ENCODE peak calls at places on chromosome 12, in four cellular contexts. One of them, this sample, is unnamed.

GRCh38 chr12:87157791-87158190 is 871.4 kb downstream of the C12orf50 start:
- DNase-seq in IMR-90: peak
- DNase-seq in mesendoderm: peak
- DNase-seq in neuronal stem cell: no peak
- DNase-seq in this sample: no peak

GRCh38 chr12:110107369-110108281 is 16.5 kb upstream of the IFT81 start:
- DNase-seq in neuronal stem cell: no peak
- DNase-seq in mesendoderm: peak
- DNase-seq in IMR-90: peak
- DNase-seq in this sample: no peak

GRCh38 chr12:118874698-118875548 is 106.4 kb upstream of the SRRM4 start:
- DNase-seq in neuronal stem cell: peak
- DNase-seq in mesendoderm: peak
- DNase-seq in IMR-90: no peak
- DNase-seq in this sample: peak

GRCh38 chr12:49767333-49767732 is 26.0 kb downstream of the TMBIM6 start:
- DNase-seq in mesendoderm: peak
- DNase-seq in IMR-90: no peak
- DNase-seq in neuronal stem cell: no peak
- DNase-seq in this sample: no peak

GRCh38 chr12:89707992-89708792 is 446 bp downstream of the ATP2B1 start:
- DNase-seq in IMR-90: peak
- DNase-seq in mesendoderm: peak
- DNase-seq in neuronal stem cell: no peak
- DNase-seq in this sample: peak

GRCh38 chr12:79451988-79452387 is 238.8 kb downstream of the PAWR start:
- DNase-seq in mesendoderm: peak
- DNase-seq in IMR-90: peak
- DNase-seq in neuronal stem cell: no peak
- DNase-seq in this sample: no peak

GRCh38 chr12:102757874-102758244 is 159.2 kb downstream of the PAH start:
- DNase-seq in IMR-90: no peak
- DNase-seq in mesendoderm: no peak
- DNase-seq in neuronal stem cell: no peak
- DNase-seq in this sample: no peak

GRCh38 chr12:49945394-49946080 is 5.0 kb upstream of the AQP2 start:
- DNase-seq in neuronal stem cell: peak
- DNase-seq in mesendoderm: peak
- DNase-seq in IMR-90: peak
- DNase-seq in this sample: peak

GRCh38 chr12:102300824-102301461 is 103.3 kb upstream of the PMCH start:
- DNase-seq in IMR-90: peak
- DNase-seq in mesendoderm: peak
- DNase-seq in neuronal stem cell: no peak
- DNase-seq in this sample: peak

GRCh38 chr12:62629413-62629812 is 162.8 kb downstream of the MON2 start:
- DNase-seq in IMR-90: no peak
- DNase-seq in mesendoderm: peak
- DNase-seq in neuronal stem cell: no peak
- DNase-seq in this sample: peak

GRCh38 chr12:78746001-78746400 is 118.6 kb upstream of the SYT1 start:
- DNase-seq in mesendoderm: no peak
- DNase-seq in IMR-90: no peak
- DNase-seq in neuronal stem cell: no peak
- DNase-seq in this sample: no peak

GRCh38 chr12:52018448-52019122 is 11.8 kb downstream of the TAMALIN start:
- DNase-seq in mesendoderm: no peak
- DNase-seq in IMR-90: no peak
- DNase-seq in neuronal stem cell: no peak
- DNase-seq in this sample: no peak

GRCh38 chr12:20436367-20436766 is 68.0 kb downstream of the PDE3A start:
- DNase-seq in neuronal stem cell: no peak
- DNase-seq in IMR-90: peak
- DNase-seq in mesendoderm: no peak
- DNase-seq in this sample: no peak

GRCh38 chr12:103821773-103822172 is 19.3 kb downstream of the NT5DC3 start:
- DNase-seq in neuronal stem cell: no peak
- DNase-seq in mesendoderm: no peak
- DNase-seq in IMR-90: peak
- DNase-seq in this sample: no peak

GRCh38 chr12:82593901-82594396 is 92.8 kb upstream of the TMTC2 start:
- DNase-seq in IMR-90: no peak
- DNase-seq in mesendoderm: no peak
- DNase-seq in neuronal stem cell: peak
- DNase-seq in this sample: no peak

GRCh38 chr12:53214687-53215455 is 7.8 kb upstream of the ITGB7 start:
- DNase-seq in neuronal stem cell: no peak
- DNase-seq in IMR-90: no peak
- DNase-seq in mesendoderm: peak
- DNase-seq in this sample: peak

GRCh38 chr12:67925551-67925950 is 63.7 kb upstream of the IFNG-AS1 start:
- DNase-seq in neuronal stem cell: no peak
- DNase-seq in IMR-90: no peak
- DNase-seq in mesendoderm: no peak
- DNase-seq in this sample: no peak

GRCh38 chr12:60227916-60228315 is 632.1 kb downstream of the SLC16A7 start:
- DNase-seq in neuronal stem cell: no peak
- DNase-seq in mesendoderm: no peak
- DNase-seq in IMR-90: no peak
- DNase-seq in this sample: no peak

GRCh38 chr12:33721561-33721960 is 281.9 kb upstream of the SYT10 start:
- DNase-seq in mesendoderm: no peak
- DNase-seq in neuronal stem cell: no peak
- DNase-seq in IMR-90: no peak
- DNase-seq in this sample: no peak

GRCh38 chr12:116143883-116144266 is 133.6 kb downstream of the MED13L start:
- DNase-seq in mesendoderm: peak
- DNase-seq in neuronal stem cell: no peak
- DNase-seq in IMR-90: peak
- DNase-seq in this sample: no peak

GRCh38 chr12:116142936-116143882 is 134.3 kb downstream of the MED13L start:
- DNase-seq in mesendoderm: no peak
- DNase-seq in neuronal stem cell: no peak
- DNase-seq in IMR-90: peak
- DNase-seq in this sample: no peak

GRCh38 chr12:116140559-116140958 is 136.9 kb downstream of the MED13L start:
- DNase-seq in mesendoderm: no peak
- DNase-seq in neuronal stem cell: no peak
- DNase-seq in IMR-90: no peak
- DNase-seq in this sample: no peak

GRCh38 chr12:116141110-116141832 is 136.2 kb downstream of the MED13L start:
- DNase-seq in neuronal stem cell: no peak
- DNase-seq in IMR-90: no peak
- DNase-seq in mesendoderm: no peak
- DNase-seq in this sample: no peak

DNA sequence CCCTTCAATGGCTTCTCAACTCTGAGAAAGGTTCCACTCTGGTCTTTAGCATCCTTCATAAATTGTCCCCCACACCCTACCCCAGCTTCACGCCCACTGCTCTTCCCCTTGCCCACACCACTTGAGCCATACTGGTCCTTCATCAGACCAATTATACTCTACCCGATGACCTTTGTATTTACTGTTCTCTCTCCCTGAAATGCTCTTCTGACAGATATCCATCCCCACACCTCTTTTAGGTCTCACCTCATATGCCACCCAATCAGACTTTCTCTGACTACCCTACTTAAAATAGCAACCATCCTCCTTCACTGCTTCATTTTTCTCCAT is 135.7 kb downstream of the MED13L start:
- DNase-seq in mesendoderm: no peak
- DNase-seq in neuronal stem cell: no peak
- DNase-seq in IMR-90: no peak
- DNase-seq in this sample: no peak
- H3K23ac ChIP-seq in mesendoderm: no peak
- H3K23ac ChIP-seq in neuronal stem cell: no peak
- H3K23ac ChIP-seq in IMR-90: peak
- H3K23ac ChIP-seq in this sample: no peak

GRCh38 chr12:123049398-123050250 is 69.1 kb downstream of the ARL6IP4 start:
- DNase-seq in IMR-90: no peak
- DNase-seq in mesendoderm: peak
- DNase-seq in neuronal stem cell: no peak
- DNase-seq in this sample: no peak
- H3K23ac ChIP-seq in IMR-90: no peak
- H3K23ac ChIP-seq in mesendoderm: no peak
- H3K23ac ChIP-seq in neuronal stem cell: peak
- H3K23ac ChIP-seq in this sample: no peak

GRCh38 chr12:131012279-131013069 is 58.8 kb downstream of the ADGRD1 start:
- DNase-seq in mesendoderm: peak
- DNase-seq in IMR-90: no peak
- DNase-seq in neuronal stem cell: no peak
- DNase-seq in this sample: no peak

GRCh38 chr12:131009595-131010270 is 56.0 kb downstream of the ADGRD1 start:
- DNase-seq in neuronal stem cell: no peak
- DNase-seq in IMR-90: no peak
- DNase-seq in mesendoderm: no peak
- DNase-seq in this sample: no peak

GRCh38 chr12:131011165-131012079 is 57.7 kb downstream of the ADGRD1 start:
- DNase-seq in mesendoderm: no peak
- DNase-seq in neuronal stem cell: no peak
- DNase-seq in IMR-90: no peak
- DNase-seq in this sample: no peak

GRCh38 chr12:131008461-131009270 is 55.0 kb downstream of the ADGRD1 start:
- DNase-seq in neuronal stem cell: no peak
- DNase-seq in IMR-90: no peak
- DNase-seq in mesendoderm: no peak
- DNase-seq in this sample: no peak

GRCh38 chr12:131010376-131011131 is 56.8 kb downstream of the ADGRD1 start:
- DNase-seq in neuronal stem cell: no peak
- DNase-seq in IMR-90: no peak
- DNase-seq in mesendoderm: no peak
- DNase-seq in this sample: no peak
- H3K23ac ChIP-seq in neuronal stem cell: no peak
- H3K23ac ChIP-seq in IMR-90: no peak
- H3K23ac ChIP-seq in mesendoderm: no peak
- H3K23ac ChIP-seq in this sample: no peak

DNA sequence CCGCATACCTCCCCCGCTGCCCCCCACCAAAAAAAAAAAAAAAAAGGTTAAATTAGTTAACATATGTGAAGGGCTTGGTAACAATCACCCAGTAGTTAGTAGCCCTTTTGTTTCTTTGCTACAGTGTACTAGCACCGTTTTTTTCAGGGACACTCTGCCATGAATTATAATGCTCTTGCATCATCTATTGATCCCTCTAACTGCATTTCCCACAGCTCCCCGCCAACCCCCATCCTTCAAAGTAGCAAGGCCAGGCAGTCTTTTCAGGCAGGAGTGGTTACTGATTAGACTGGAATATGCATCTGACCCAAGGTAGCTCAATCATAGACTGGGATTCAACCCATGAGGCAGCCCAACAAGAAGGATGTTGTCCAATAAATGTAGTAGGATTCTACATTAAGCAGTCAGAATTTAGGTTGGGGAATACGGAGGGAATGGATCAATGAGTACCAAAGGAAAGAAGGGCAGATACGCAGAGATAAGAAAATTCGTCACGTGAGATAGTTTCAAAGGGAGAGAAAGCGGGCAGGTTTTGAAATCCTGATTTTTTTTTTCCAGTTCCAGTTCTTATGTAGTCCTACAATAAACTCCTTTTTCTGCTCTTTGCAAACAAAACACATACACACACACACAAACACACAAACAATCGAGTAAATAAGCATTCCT is 39.8 kb upstream of the CRACR2A start:
- DNase-seq in IMR-90: no peak
- DNase-seq in mesendoderm: no peak
- DNase-seq in neuronal stem cell: no peak
- DNase-seq in this sample: no peak
- H3K23ac ChIP-seq in IMR-90: no peak
- H3K23ac ChIP-seq in mesendoderm: no peak
- H3K23ac ChIP-seq in neuronal stem cell: no peak
- H3K23ac ChIP-seq in this sample: no peak

GRCh38 chr12:57549203-57549908 is 488 bp upstream of the KIF5A start:
- DNase-seq in neuronal stem cell: no peak
- DNase-seq in IMR-90: no peak
- DNase-seq in mesendoderm: no peak
- DNase-seq in this sample: no peak

GRCh38 chr12:57551637-57552305 is 1.9 kb downstream of the KIF5A start:
- DNase-seq in IMR-90: no peak
- DNase-seq in neuronal stem cell: no peak
- DNase-seq in mesendoderm: no peak
- DNase-seq in this sample: no peak

GRCh38 chr12:57550628-57551549 is 1.0 kb downstream of the KIF5A start:
- DNase-seq in IMR-90: no peak
- DNase-seq in mesendoderm: no peak
- DNase-seq in neuronal stem cell: no peak
- DNase-seq in this sample: no peak

GRCh38 chr12:57548488-57548887 is 1.4 kb upstream of the KIF5A start:
- DNase-seq in neuronal stem cell: no peak
- DNase-seq in IMR-90: no peak
- DNase-seq in mesendoderm: no peak
- DNase-seq in this sample: no peak

GRCh38 chr12:57549909-57550627 is at the start of gene KIF5A:
- DNase-seq in neuronal stem cell: peak
- DNase-seq in mesendoderm: peak
- DNase-seq in IMR-90: no peak
- DNase-seq in this sample: peak
- H3K23ac ChIP-seq in neuronal stem cell: peak
- H3K23ac ChIP-seq in mesendoderm: no peak
- H3K23ac ChIP-seq in IMR-90: no peak
- H3K23ac ChIP-seq in this sample: no peak

GRCh38 chr12:53735-54095 is 12.9 kb upstream of the IQSEC3 start:
- DNase-seq in IMR-90: no peak
- DNase-seq in neuronal stem cell: no peak
- DNase-seq in mesendoderm: no peak
- DNase-seq in this sample: peak
- H3K23ac ChIP-seq in IMR-90: no peak
- H3K23ac ChIP-seq in neuronal stem cell: no peak
- H3K23ac ChIP-seq in mesendoderm: no peak
- H3K23ac ChIP-seq in this sample: no peak